ENCODE peak calls at places on chromosome 14, in five cellular contexts. I is IMR-90, A is NCI-H1092, L is M059J, W is iPS-NIHi11. C is an unnamed sample.

GRCh38 chr14:75981826-75982723 is at the start of gene TGFB3:
- DNase-seq in I (peak; percentile 93), A (peak; percentile 64), L (peak; percentile 86), W (peak; percentile 78), C (peak; percentile 25)

GRCh38 chr14:28751467-28752058 is 15.0 kb upstream of the FOXG1 start:
- DNase-seq in I (peak; percentile 49), A (peak; percentile 85), L (peak; percentile 82), W (peak; percentile 72), C (peak; percentile 43)

GRCh38 chr14:22630066-22630465 is 14.1 kb downstream of the OR6J1 start:
- DNase-seq in I (no peak), A (no peak), L (no peak), W (no peak), C (no peak)

GRCh38 chr14:69529563-69529962 is 45.0 kb downstream of the PLEKHD1 start:
- DNase-seq in I (no peak), A (no peak), L (no peak), W (peak; percentile 1), C (no peak)

GRCh38 chr14:99792551-99793212 is 531 bp upstream of the EML1 start:
- DNase-seq in I (peak; percentile 20), A (no peak), L (no peak), W (no peak), C (no peak)

GRCh38 chr14:104779776-104780512 is 15.6 kb downstream of the AKT1 start:
- DNase-seq in I (no peak), A (no peak), L (no peak), W (no peak), C (no peak)

GRCh38 chr14:26926585-26926984 is 328.8 kb upstream of the NOVA1 start:
- DNase-seq in I (no peak), A (no peak), L (no peak), W (no peak), C (no peak)

GRCh38 chr14:87824261-87824660 is 168.7 kb downstream of the GALC start:
- DNase-seq in I (no peak), A (no peak), L (no peak), W (no peak), C (no peak)

GRCh38 chr14:29668201-29668600 is 259.4 kb downstream of the PRKD1 start:
- DNase-seq in I (no peak), A (no peak), L (no peak), W (no peak), C (no peak)

GRCh38 chr14:44564908-44565307 is 57.8 kb upstream of the FSCB start:
- DNase-seq in I (peak; percentile 6), A (no peak), L (no peak), W (no peak), C (no peak)

GRCh38 chr14:37508500-37508899 is 86.5 kb downstream of the FOXA1 start:
- DNase-seq in I (peak; percentile 14), A (no peak), L (no peak), W (no peak), C (no peak)

GRCh38 chr14:104341532-104342434 is 203.4 kb downstream of the KIF26A start:
- DNase-seq in I (no peak), A (no peak), L (no peak), W (peak; percentile 99), C (peak; percentile 87)

GRCh38 chr14:38721822-38722431 is 381.1 kb downstream of the SEC23A start:
- DNase-seq in I (peak; percentile 31), A (peak; percentile 29), L (peak; percentile 32), W (peak; percentile 69), C (peak; percentile 23)

GRCh38 chr14:59455411-59455810 is 9.8 kb downstream of the GPR135 start:
- DNase-seq in I (peak; percentile 72), A (no peak), L (peak; percentile 64), W (no peak), C (no peak)

GRCh38 chr14:97723834-97724770 is 926.9 kb downstream of the VRK1 start:
- DNase-seq in I (no peak), A (no peak), L (no peak), W (no peak), C (no peak)

C was measured in NCI-H2029.